ENCODE peak calls at places on chromosomes 7 and 10, in ten cellular contexts. S is K562, A is transverse colon, H is HCT116, O is HepG2, I is spleen, G is endothelial cell of umbilical vein, E is prostate gland, F is stomach, K is suprapubic skin. Y is an unnamed sample. For H3K4me1, the result is how much of the 10 kb centered on the place peaks cover.

GRCh38 chr7:45590679-45591057 is 16.5 kb downstream of the ADCY1 start:
- DNase-seq in A (no peak), K (no peak), F (peak), I (peak), O (no peak), G (no peak), S (no peak), E (no peak), H (no peak), Y (peak)

GRCh38 chr10:133383551-133383950 is 4.5 kb downstream of the PAOX start:
- DNase-seq in A (no peak), F (no peak), H (no peak), K (no peak), O (no peak), E (no peak), S (no peak), I (peak), G (no peak), Y (no peak)

GRCh38 chr10:124701435-124701834 is 42.7 kb downstream of the FAM53B start:
- DNase-seq in O (no peak), H (no peak), S (no peak), A (peak), F (peak), K (no peak), I (peak), G (peak), E (no peak), Y (no peak)

GRCh38 chr10:3417096-3417495 is 244.5 kb upstream of the PITRM1 start:
- DNase-seq in I (no peak), S (no peak), K (no peak), O (no peak), F (no peak), G (no peak), E (no peak), H (no peak), A (no peak), Y (no peak)

GRCh38 chr10:69089638-69090599 is 2.0 kb downstream of the SRGN start:
- DNase-seq in H (no peak), E (no peak), A (peak), F (peak), S (no peak), O (no peak), K (no peak), I (peak), G (peak), Y (no peak)

GRCh38 chr7:106895246-106895864 is 30.3 kb downstream of the PIK3CG start:
- DNase-seq in K (no peak), E (no peak), I (peak), G (no peak), H (no peak), F (no peak), A (peak), S (no peak), O (no peak), Y (peak)

GRCh38 chr10:78764436-78764835 is 304.3 kb upstream of the ZMIZ1 start:
- DNase-seq in K (no peak), G (no peak), S (no peak), I (no peak), F (no peak), O (no peak), A (no peak), E (no peak), H (no peak), Y (no peak)

GRCh38 chr10:15236340-15236739 is 67.8 kb upstream of the NMT2 start:
- DNase-seq in G (no peak), H (no peak), O (no peak), F (no peak), S (no peak), K (no peak), I (no peak), A (no peak), E (no peak), Y (no peak)

GRCh38 chr7:41326616-41327015 is 376.3 kb downstream of the INHBA start:
- DNase-seq in E (no peak), A (no peak), I (no peak), F (no peak), S (no peak), H (no peak), O (no peak), G (no peak), K (no peak), Y (no peak)

GRCh38 chr10:71520042-71520441 is 123.3 kb downstream of the CDH23 start:
- DNase-seq in F (no peak), I (no peak), H (no peak), E (no peak), A (no peak), G (peak), S (no peak), O (no peak), K (no peak), Y (no peak)

GRCh38 chr7:99748846-99749579 is 14.0 kb upstream of the CYP3A7 start:
- DNase-seq in H (no peak), A (no peak), F (no peak), O (no peak), K (no peak), E (no peak), G (no peak), S (no peak), I (no peak), Y (no peak)

GRCh38 chr7:74401137-74401859 is 52.4 kb upstream of the GTF2IRD1 start:
- DNase-seq in K (peak), O (peak), S (peak), F (peak), H (peak), I (peak), G (peak), E (peak), A (peak), Y (peak)

GRCh38 chr7:147296986-147297385 is 1180.4 kb downstream of the CNTNAP2 start:
- DNase-seq in K (no peak), A (no peak), F (no peak), G (no peak), H (no peak), O (no peak), S (no peak), I (no peak), E (no peak), Y (no peak)

GRCh38 chr7:74027683-74028320 is at the start of gene ELN:
- DNase-seq in K (peak), G (peak), F (peak), S (no peak), E (peak), O (no peak), A (peak), H (no peak), I (no peak), Y (no peak)

GRCh38 chr10:27319752-27320561 is 79.4 kb upstream of the ACBD5 start:
- DNase-seq in G (peak), I (peak), O (no peak), K (peak), F (peak), S (peak), H (no peak), A (peak), E (peak), Y (peak)

GRCh38 chr7:24825315-24825917 is 68.2 kb upstream of the GSDME start:
- DNase-seq in K (no peak), F (no peak), E (no peak), O (no peak), H (no peak), S (no peak), I (no peak), G (no peak), A (no peak), Y (no peak)

GRCh38 chr10:96618648-96619047 is 31.8 kb upstream of the TM9SF3 start:
- DNase-seq in H (no peak), G (no peak), E (peak), I (no peak), S (no peak), O (no peak), F (peak), A (peak), K (no peak), Y (no peak)

GRCh38 chr7:2633538-2634264 is 1.9 kb downstream of the TTYH3 start:
- DNase-seq in K (peak), E (no peak), A (no peak), I (peak), G (peak), F (no peak), O (peak), S (no peak), H (no peak), Y (no peak)

GRCh38 chr7:98116656-98117461 is 10.2 kb downstream of the LMTK2 start:
- DNase-seq in H (no peak), E (no peak), K (no peak), A (no peak), F (no peak), O (peak), G (peak), I (no peak), S (no peak), Y (no peak)

GRCh38 chr7:155809947-155810606 is 2.2 kb downstream of the SHH start:
- DNase-seq in E (no peak), G (no peak), F (no peak), H (no peak), O (no peak), A (no peak), I (peak), S (no peak), K (no peak), Y (no peak)

GRCh38 chr7:17523813-17524741 is 225.6 kb downstream of the AHR start:
- DNase-seq in O (peak), G (no peak), I (no peak), F (peak), H (no peak), K (peak), A (peak), S (no peak), E (peak), Y (peak)

GRCh38 chr10:114795039-114795438 is 26.5 kb upstream of the FHIP2A start:
- DNase-seq in F (no peak), S (no peak), E (no peak), H (no peak), O (no peak), A (no peak), I (no peak), K (no peak), G (no peak), Y (no peak)

GRCh38 chr10:130787252-130787651 is 524.3 kb downstream of the TCERG1L start:
- DNase-seq in K (no peak), F (no peak), G (no peak), E (peak), O (no peak), I (no peak), S (no peak), H (no peak), A (no peak), Y (no peak)

GRCh38 chr10:15309221-15309620 is 61.9 kb downstream of the FAM171A1 start:
- DNase-seq in K (no peak), E (peak), A (no peak), G (no peak), I (no peak), S (no peak), F (no peak), O (no peak), H (no peak), Y (no peak)

GRCh38 chr10:131082991-131083465 is 228.5 kb downstream of the TCERG1L start:
- DNase-seq in G (no peak), H (no peak), O (peak), A (no peak), I (peak), K (no peak), F (no peak), E (no peak), S (no peak), Y (no peak)

GRCh38 chr7:3056713-3057388 is 13.2 kb upstream of the CARD11 start:
- DNase-seq in K (no peak), E (no peak), A (no peak), H (no peak), I (no peak), S (no peak), O (no peak), G (no peak), F (no peak), Y (no peak)

GRCh38 chr10:85195596-85195995 is 867.2 kb downstream of the CCSER2 start:
- DNase-seq in H (no peak), A (no peak), O (no peak), E (no peak), G (no peak), S (no peak), I (no peak), F (no peak), K (no peak), Y (no peak)

GRCh38 chr7:151086802-151087246 is 549 bp downstream of the AGAP3 start:
- DNase-seq in I (peak), G (no peak), K (no peak), F (no peak), E (no peak), O (no peak), H (no peak), S (peak), A (peak), Y (no peak)

GRCh38 chr7:92366730-92367129 is 80.6 kb upstream of the GATAD1 start:
- DNase-seq in E (no peak), S (no peak), H (no peak), F (no peak), O (no peak), I (no peak), G (no peak), A (no peak), K (no peak), Y (no peak)

GRCh38 chr10:101615760-101616116 is 27.6 kb downstream of the DPCD start:
- DNase-seq in A (no peak), S (no peak), I (peak), G (no peak), E (no peak), O (no peak), H (no peak), K (no peak), F (no peak), Y (no peak)

GRCh38 chr10:121702351-121703320 is 104.4 kb upstream of the FGFR2 start:
- DNase-seq in E (no peak), G (no peak), I (no peak), F (no peak), A (no peak), K (no peak), S (no peak), H (no peak), O (peak), Y (no peak)

GRCh38 chr7:131555565-131556054 is 818 bp downstream of the PODXL start:
- DNase-seq in H (no peak), S (no peak), E (no peak), K (no peak), F (no peak), I (peak), G (peak), O (no peak), A (no peak), Y (no peak)

GRCh38 chr10:77163670-77164348 is 473.8 kb downstream of the KCNMA1 start:
- DNase-seq in E (no peak), G (peak), O (peak), I (no peak), S (no peak), F (no peak), A (peak), K (no peak), H (peak), Y (peak)

GRCh38 chr7:68187549-68187948 is 1190.9 kb downstream of the TYW1 start:
- DNase-seq in A (no peak), F (no peak), G (no peak), O (no peak), E (no peak), K (no peak), I (peak), S (no peak), H (no peak), Y (no peak)

GRCh38 chr7:10815546-10815945 is 158.1 kb upstream of the PHF14 start:
- DNase-seq in E (no peak), H (no peak), A (no peak), K (no peak), F (no peak), G (no peak), O (no peak), S (no peak), I (no peak), Y (no peak)

GRCh38 chr7:113099284-113099919 is 12.8 kb upstream of the GPR85 start:
- DNase-seq in G (no peak), I (no peak), O (no peak), F (no peak), A (no peak), H (no peak), E (peak), K (no peak), S (no peak), Y (no peak)

GRCh38 chr10:85995791-85996190 is 370.8 kb downstream of the GRID1 start:
- DNase-seq in F (peak), S (peak), I (no peak), O (peak), E (no peak), G (no peak), K (no peak), H (peak), A (no peak), Y (no peak)

GRCh38 chr7:926061-927030 is 28.1 kb downstream of the ADAP1 start:
- DNase-seq in F (peak), G (no peak), A (peak), H (no peak), K (peak), E (no peak), S (no peak), O (peak), I (peak), Y (no peak)

GRCh38 chr10:123742751-123743440 is 76.7 kb downstream of the GPR26 start:
- DNase-seq in S (no peak), F (no peak), I (no peak), A (no peak), K (no peak), H (no peak), O (no peak), G (no peak), E (no peak), Y (no peak)

GRCh38 chr10:72298774-72299519 is 25.2 kb downstream of the DDIT4 start:
- DNase-seq in O (no peak), K (no peak), G (no peak), H (no peak), E (no peak), I (peak), A (no peak), F (no peak), S (no peak), Y (no peak)

DNA sequence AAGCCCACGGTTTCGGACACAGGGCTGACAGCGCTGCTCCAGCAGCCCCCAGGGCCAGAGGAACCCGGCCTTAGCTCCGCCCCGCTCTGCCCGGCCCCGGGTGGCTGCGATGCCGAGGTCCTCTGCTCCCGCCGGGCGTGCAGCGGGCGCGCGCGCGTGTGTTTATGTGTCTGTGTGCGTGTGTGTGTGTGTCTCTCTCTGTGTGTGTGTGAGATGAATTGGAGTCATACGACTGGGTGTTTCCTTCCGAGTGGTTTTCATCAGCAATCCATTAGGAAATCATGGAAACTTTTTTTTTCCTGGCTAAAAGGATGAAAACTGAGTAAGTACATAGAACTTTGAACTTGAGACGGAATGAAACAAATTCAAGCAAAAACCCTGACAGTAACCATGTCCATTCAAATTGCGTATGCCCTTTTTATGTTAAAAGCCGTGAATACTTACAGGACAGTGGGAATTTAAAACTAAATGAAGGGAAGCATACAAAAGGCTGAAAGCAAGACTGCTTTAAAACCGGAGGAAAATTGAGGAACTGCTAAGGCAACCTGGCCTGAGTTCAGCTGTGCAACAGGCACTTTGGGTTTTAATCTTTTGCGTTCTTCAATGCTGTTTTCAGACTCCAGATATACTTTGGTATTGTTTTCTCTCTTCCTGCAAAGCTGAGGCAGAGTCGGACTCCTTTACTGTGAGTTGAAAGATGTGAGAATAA is at the start of gene CPED1:
- DNase-seq in H (no peak), O (peak), I (peak), F (peak), E (peak), K (peak), S (peak), G (peak), A (peak), Y (peak)
- TF ChIP-seq POLR2A in H (no peak), O (no peak), I (no peak), F (no peak), E (no peak), K (peak), S (peak), G (no peak), A (no peak), Y (no peak)

GRCh38 chr7:120856621-120857352 is 1.2 kb downstream of the TSPAN12 start:
- DNase-seq in K (peak), H (peak), I (peak), E (peak), S (peak), G (peak), A (peak), F (no peak), O (peak), Y (no peak)
- TF ChIP-seq POLR2AphosphoS5 in K (no peak), H (no peak), I (peak), E (no peak), S (no peak), G (no peak), A (no peak), F (no peak), O (no peak), Y (no peak)

GRCh38 chr10:22700489-22700888 is 13.9 kb downstream of the PIP4K2A start:
- DNase-seq in G (no peak), A (no peak), E (no peak), I (no peak), S (no peak), O (no peak), K (no peak), F (no peak), H (no peak), Y (no peak)

GRCh38 chr10:22702348-22702747 is 12.0 kb downstream of the PIP4K2A start:
- DNase-seq in O (no peak), A (no peak), I (no peak), G (no peak), E (no peak), H (no peak), F (peak), K (no peak), S (peak), Y (no peak)

GRCh38 chr10:22699976-22700375 is 14.4 kb downstream of the PIP4K2A start:
- DNase-seq in G (no peak), A (no peak), K (no peak), O (no peak), F (peak), I (no peak), S (no peak), E (no peak), H (no peak), Y (no peak)

GRCh38 chr10:22704348-22705341 is 9.7 kb downstream of the PIP4K2A start:
- DNase-seq in A (no peak), O (no peak), F (no peak), G (no peak), H (no peak), S (no peak), I (no peak), E (no peak), K (no peak), Y (no peak)

DNA sequence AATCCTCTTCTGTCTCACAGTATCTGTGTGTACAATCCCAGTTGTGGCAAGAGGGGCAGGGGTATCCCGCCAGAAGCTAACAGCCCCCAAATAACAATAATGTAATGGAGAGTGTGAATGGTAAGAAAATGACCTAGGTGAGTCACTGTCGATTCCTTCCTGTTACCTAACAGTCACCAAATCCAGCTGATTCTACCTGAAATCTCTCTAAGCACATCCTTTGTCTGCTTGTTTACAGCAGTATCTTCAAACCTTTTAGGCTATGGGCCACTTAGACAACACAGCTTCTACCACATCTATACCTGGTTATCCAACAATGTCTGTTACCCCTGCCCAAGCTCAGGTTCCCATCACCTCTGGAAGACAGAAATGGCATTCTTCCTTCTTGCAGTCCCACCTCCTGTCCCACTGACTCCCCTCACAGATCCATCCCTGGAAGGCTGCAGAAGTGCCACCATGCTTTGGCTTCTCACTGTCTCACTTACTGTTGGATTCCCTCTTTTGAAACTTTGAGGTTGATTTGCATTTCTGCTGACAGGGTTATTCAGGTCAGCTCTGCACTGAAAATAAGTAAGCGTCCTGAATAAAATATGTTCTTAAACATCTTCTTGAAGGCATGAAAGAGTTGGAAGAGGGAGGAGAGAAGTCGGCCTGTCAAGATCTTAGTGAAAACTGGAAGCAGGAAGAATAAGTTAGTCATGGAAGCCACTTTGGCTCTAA is 13.1 kb downstream of the PIP4K2A start:
- DNase-seq in F (no peak), G (no peak), E (no peak), S (no peak), O (no peak), I (no peak), H (no peak), K (no peak), A (no peak), Y (no peak)
- H3K4me1 ChIP-seq in F (under half), G (under half), E (under half), S (under half), O (under half), I (half or more), H (under half), K (under half), A (under half), Y (under half)

GRCh38 chr10:47165711-47166404 is 134.1 kb upstream of the GDF10 start:
- DNase-seq in E (peak), G (peak), K (peak), F (no peak), I (peak), A (peak), S (no peak), H (no peak), O (no peak), Y (no peak)
- TF ChIP-seq POLR2A in E (no peak), G (no peak), K (no peak), F (no peak), I (no peak), A (no peak), S (no peak), H (no peak), O (no peak), Y (no peak)

Y was measured in breast epithelium.